ENCODE peak calls at places on chromosomes 4 and X, in four cellular contexts. C is IMR-90, X is K562, U is GM12878. A is an unnamed sample.

GRCh38 chr4:67035986-67036385 is 509.3 kb downstream of the CENPC start:
- DNase-seq in C (no peak), X (no peak), U (no peak), A (no peak)

GRCh38 chrX:84475101-84475500 is 27.2 kb downstream of the HDX start:
- DNase-seq in C (no peak), X (no peak), U (no peak), A (no peak)

GRCh38 chr4:118989098-118990080 is 100.7 kb downstream of the SYNPO2 start:
- DNase-seq in C (peak), X (no peak), U (no peak), A (peak)

GRCh38 chr4:176238157-176238608 is 30.8 kb downstream of the ASB5 start:
- DNase-seq in C (peak), X (no peak), U (no peak), A (no peak)

GRCh38 chr4:30208731-30209435 is 511.3 kb upstream of the PCDH7 start:
- DNase-seq in C (peak), X (no peak), U (no peak), A (peak)

GRCh38 chr4:4558881-4559280 is 17.0 kb upstream of the STX18 start:
- DNase-seq in C (no peak), X (no peak), U (no peak), A (no peak)

GRCh38 chr4:8905236-8905772 is 33.7 kb upstream of the HMX1 start:
- DNase-seq in C (no peak), X (no peak), U (no peak), A (no peak)

GRCh38 chr4:56425518-56425917 is 9.9 kb downstream of the PPAT start:
- DNase-seq in C (no peak), X (no peak), U (no peak), A (no peak)

GRCh38 chrX:73916931-73917657 is 354.1 kb downstream of the CHIC1 start:
- DNase-seq in C (peak), X (no peak), U (no peak), A (peak)

DNA sequence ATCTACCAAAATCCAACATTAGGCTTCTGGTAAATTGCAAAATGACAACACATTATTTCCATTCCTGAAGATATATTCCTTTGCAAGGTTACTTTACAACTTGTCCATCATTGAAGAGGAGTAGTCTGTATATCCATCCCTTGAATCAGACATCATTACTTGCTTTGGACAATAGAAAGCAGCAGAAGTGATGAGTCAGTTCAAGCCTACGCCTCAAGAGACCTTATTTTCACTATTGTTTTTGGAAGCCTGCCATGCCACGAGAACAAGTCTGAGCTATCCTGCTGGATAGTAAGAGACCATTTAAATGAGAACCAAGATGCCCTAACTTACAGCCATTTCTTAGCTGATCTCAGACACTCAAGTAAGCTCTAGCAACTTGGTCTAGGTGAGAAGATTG is 246.0 kb upstream of the HHIP start:
- DNase-seq in C (peak), X (no peak), U (no peak), A (peak)
- TF ChIP-seq ELK1 in C (no peak), X (no peak), U (no peak), A (no peak)

DNA sequence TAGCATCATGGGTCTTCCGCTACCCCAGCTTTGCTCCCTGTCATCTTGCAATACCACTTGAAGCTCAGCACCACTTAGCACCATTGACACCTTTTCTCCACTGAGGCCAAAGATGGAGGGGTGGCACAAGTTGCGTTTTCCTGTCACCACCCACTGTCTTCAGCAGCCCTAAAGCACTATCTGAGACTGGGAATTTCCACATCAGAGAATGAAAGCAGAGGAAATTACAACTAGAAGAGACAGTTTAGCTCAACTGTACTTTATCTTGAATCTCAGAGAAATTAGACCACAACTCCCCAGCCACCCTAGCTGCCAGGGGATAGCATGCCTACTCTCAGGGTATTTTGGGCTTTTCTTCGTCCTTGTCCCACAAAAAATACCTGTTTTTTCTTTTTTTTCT is 111.0 kb downstream of the DDIT4L start:
- DNase-seq in C (no peak), X (no peak), U (no peak), A (no peak)
- TF ChIP-seq ELK1 in C (no peak), X (no peak), U (no peak), A (no peak)

GRCh38 chrX:41705680-41706374 is 17.1 kb downstream of the GPR34 start:
- DNase-seq in C (no peak), X (no peak), U (peak), A (no peak)
- TF ChIP-seq ELK1 in C (no peak), X (no peak), U (no peak), A (no peak)

GRCh38 chr4:124188601-124189000 is 523.9 kb downstream of the ANKRD50 start:
- DNase-seq in C (no peak), X (no peak), U (no peak), A (no peak)
- TF ChIP-seq ELK1 in C (no peak), X (no peak), U (no peak), A (no peak)

DNA sequence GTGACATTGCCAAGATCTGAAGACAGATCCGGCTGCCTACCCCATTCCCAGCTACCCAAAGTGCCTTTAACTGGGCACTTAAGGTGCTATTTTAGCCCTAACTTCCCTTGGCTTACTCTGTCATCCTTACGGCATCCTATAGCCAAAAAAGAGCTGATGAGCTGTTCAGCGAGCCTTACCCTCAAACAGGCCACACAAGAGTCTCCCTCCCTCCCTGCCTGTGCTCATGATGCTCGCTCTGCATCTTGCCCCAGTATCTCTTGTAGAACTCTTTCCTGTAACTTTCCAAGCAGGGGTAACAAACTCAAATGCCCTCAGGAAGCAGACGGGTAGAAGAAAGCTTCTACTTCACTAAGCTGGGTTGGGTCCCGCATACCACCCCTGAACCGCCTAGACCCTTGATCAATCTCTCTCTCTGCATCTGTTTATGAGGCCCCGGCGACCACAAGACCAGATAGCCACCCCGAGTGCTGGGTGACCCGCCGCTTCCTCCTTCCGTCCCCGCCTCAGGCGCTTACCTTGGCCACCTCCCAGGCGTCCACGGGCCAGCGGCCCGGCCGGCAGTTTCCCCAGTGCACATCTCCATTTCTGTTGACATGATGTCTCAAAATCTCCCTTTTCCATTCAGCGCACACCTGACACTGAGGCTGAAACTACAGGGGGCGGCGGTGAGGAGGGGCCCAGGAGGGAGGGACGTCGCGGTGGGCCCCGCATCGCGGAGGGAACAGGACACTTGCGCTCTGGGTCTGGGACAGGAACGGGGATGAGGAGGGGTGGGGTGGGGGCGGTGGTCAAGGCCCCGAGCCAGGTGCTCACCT is 663 bp downstream of the CXorf38 start:
- DNase-seq in C (peak), X (peak), U (no peak), A (peak)
- TF ChIP-seq ELK1 in C (no peak), X (no peak), U (no peak), A (no peak)

DNA sequence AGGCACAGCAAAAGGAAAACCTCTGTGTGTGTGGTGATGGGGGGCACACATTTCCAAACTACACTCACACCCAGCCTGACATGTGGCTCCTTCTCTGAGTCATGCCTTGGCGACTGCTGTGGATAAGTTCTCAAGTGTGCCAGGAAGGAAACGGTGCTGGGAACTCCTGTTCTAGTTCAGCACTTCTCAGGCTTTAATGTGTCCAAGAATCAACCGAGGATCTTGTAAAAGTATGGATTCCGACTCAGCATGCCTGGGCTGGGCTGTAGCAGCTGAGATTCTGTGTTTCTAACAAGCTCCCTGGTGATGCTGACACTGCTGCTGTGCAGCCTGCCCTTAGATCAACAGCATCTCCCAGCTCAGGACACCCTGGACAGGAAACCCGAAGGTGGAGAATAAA is 20.2 kb downstream of the CLNK start:
- DNase-seq in C (peak), X (no peak), U (no peak), A (no peak)
- TF ChIP-seq ELK1 in C (no peak), X (no peak), U (no peak), A (no peak)

DNA sequence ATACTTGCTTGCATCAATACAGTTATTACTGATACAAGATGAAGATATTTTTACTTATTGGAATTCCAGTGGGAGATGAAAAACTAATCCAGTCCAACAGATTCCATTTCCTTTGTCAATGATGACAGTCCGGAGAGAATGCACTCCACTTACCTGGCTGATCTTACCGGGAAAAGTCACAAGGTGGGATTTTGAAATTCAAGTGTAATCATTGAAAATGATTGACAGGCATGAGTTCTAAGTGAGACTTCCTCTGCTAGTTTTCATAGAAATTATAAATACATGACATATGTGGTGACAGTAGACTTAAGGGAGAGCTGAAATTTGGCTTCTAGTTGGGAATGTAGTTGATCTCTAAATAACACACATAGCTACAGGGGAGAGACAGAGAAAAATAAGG is 859.9 kb downstream of the FAT4 start:
- DNase-seq in C (no peak), X (no peak), U (no peak), A (no peak)
- TF ChIP-seq ELK1 in C (no peak), X (no peak), U (no peak), A (no peak)

GRCh38 chr4:3344596-3344995 is 51.8 kb downstream of the RGS12 start:
- DNase-seq in C (no peak), X (no peak), U (no peak), A (no peak)
- TF ChIP-seq ELK1 in C (no peak), X (no peak), U (no peak), A (no peak)

GRCh38 chr4:155629831-155630425 is 36.7 kb upstream of the GUCY1A1 start:
- DNase-seq in C (peak), X (no peak), U (no peak), A (no peak)
- TF ChIP-seq ELK1 in C (no peak), X (no peak), U (no peak), A (no peak)

GRCh38 chr4:177246636-177247584 is 62.8 kb upstream of the NEIL3 start:
- DNase-seq in C (peak), X (no peak), U (no peak), A (no peak)

GRCh38 chr4:177239878-177240277 is 69.8 kb upstream of the NEIL3 start:
- DNase-seq in C (peak), X (no peak), U (no peak), A (no peak)

GRCh38 chr4:177239475-177239874 is 70.2 kb upstream of the NEIL3 start:
- DNase-seq in C (peak), X (no peak), U (no peak), A (no peak)

GRCh38 chr4:177237291-177237690 is 72.4 kb upstream of the NEIL3 start:
- DNase-seq in C (no peak), X (no peak), U (no peak), A (no peak)

DNA sequence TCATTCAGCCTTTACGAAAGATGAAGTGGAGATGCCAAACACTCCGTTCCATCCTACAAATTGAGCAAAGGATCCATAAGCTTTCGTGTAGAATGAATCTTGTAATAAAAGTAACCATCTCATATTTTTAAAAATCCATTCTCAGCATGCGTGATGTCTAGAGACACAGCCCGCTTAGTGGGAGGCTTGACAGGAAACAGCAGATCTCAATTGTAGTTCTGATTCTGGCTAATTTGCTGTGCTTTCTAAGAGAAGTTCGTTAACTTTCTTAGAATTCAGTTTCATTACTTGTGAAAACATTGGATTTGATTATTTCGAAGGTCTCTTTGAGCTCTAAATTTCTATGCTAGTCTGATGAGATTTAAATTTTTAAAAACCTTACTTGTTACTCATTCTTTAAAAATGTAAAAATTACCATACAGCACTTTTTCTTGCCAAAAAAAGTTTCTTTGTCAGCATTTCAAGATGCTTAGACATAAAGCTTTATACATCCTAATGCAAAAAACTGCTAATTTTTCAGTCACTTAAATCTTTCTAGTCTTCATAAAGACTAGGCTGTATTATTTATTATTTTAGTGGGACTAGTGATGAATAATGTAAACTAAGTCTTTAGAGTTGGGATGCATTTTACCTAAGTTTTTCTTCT is 66.9 kb upstream of the NEIL3 start:
- DNase-seq in C (peak), X (no peak), U (no peak), A (no peak)
- TF ChIP-seq ELK1 in C (no peak), X (no peak), U (no peak), A (no peak)

A was measured in A549.